ENCODE peak calls at places on chromosome 13, in seven cellular contexts. D is CD8-positive, alpha-beta memory T cell; T is K562; W is effector memory CD4-positive, alpha-beta T cell; E is ascending aorta; H is GM12878; R is left ventricle myocardium inferior. Z is an unnamed sample.
A peak's percentile ranks its signal among the peaks of the same experiment; 100 is the strongest.

GRCh38 chr13:87274209-87274819 is 396.9 kb upstream of the SLITRK5 start:
- DNase-seq in D (peak; percentile 7), R (no peak), E (no peak), W (no peak), H (no peak), T (no peak), Z (no peak)

GRCh38 chr13:25217023-25217909 is 45.2 kb upstream of the AMER2 start:
- DNase-seq in H (no peak), T (no peak), D (no peak), R (no peak), W (no peak), E (no peak), Z (peak; percentile 38)

GRCh38 chr13:33355470-33355869 is 69.9 kb upstream of the STARD13 start:
- DNase-seq in E (no peak), T (no peak), H (no peak), R (no peak), D (no peak), W (no peak), Z (no peak)

GRCh38 chr13:95246292-95247082 is 54.8 kb downstream of the ABCC4 start:
- DNase-seq in R (no peak), T (no peak), D (no peak), E (no peak), H (no peak), W (no peak), Z (no peak)

GRCh38 chr13:114049026-114049425 is 75.2 kb upstream of the C13orf46 start:
- DNase-seq in D (no peak), R (no peak), W (peak; percentile 12), H (no peak), E (no peak), T (no peak), Z (no peak)

GRCh38 chr13:41182231-41182630 is 12.1 kb downstream of the KBTBD7 start:
- DNase-seq in H (no peak), D (no peak), T (no peak), R (no peak), E (no peak), W (no peak), Z (no peak)

GRCh38 chr13:49683489-49683888 is 7.8 kb downstream of the EBPL start:
- DNase-seq in W (no peak), T (no peak), D (no peak), E (no peak), H (no peak), R (no peak), Z (no peak)

GRCh38 chr13:54607421-54607820 is 1578.8 kb downstream of the OLFM4 start:
- DNase-seq in D (no peak), T (no peak), E (no peak), W (no peak), H (no peak), R (no peak), Z (no peak)

GRCh38 chr13:48709213-48709612 is 55.5 kb downstream of the CYSLTR2 start:
- DNase-seq in E (no peak), D (no peak), R (no peak), H (no peak), W (no peak), T (no peak), Z (no peak)

GRCh38 chr13:33723365-33723764 is 94.6 kb upstream of the RFC3 start:
- DNase-seq in H (no peak), E (no peak), R (no peak), T (no peak), D (no peak), W (no peak), Z (no peak)

GRCh38 chr13:25871389-25872125 is 180.3 kb downstream of the SHISA2 start:
- DNase-seq in E (no peak), W (no peak), D (no peak), R (no peak), T (no peak), H (no peak), Z (no peak)

GRCh38 chr13:64819081-64819480 is 2411.1 kb downstream of the PCDH9 start:
- DNase-seq in T (no peak), D (no peak), W (no peak), R (no peak), E (no peak), H (no peak), Z (no peak)

GRCh38 chr13:77478645-77478997 is 56.9 kb upstream of the SCEL start:
- DNase-seq in R (no peak), W (no peak), E (no peak), T (no peak), H (no peak), D (no peak), Z (no peak)

GRCh38 chr13:110551284-110551683 is 10.2 kb downstream of the RAB20 start:
- DNase-seq in W (no peak), R (no peak), H (no peak), D (no peak), T (no peak), E (no peak), Z (no peak)
- H3K27ac ChIP-seq in W (no peak overlapping the region), R (peak overlapping the region; percentile 42), H (no peak overlapping the region), D (no peak overlapping the region), T (no peak overlapping the region), E (peak overlapping the region; percentile 28), Z (no peak overlapping the region)

GRCh38 chr13:29589234-29589633 is 6.3 kb downstream of the SLC7A1 start:
- DNase-seq in H (no peak), T (no peak), D (no peak), E (no peak), R (no peak), W (no peak), Z (peak; percentile 33)
- H3K36me3 ChIP-seq in H (peaks cover 2% of the 10 kb centered on the region), T (peaks cover 29% of the 10 kb centered on the region), D (no peaks in the 10 kb centered on the region), E (no peaks in the 10 kb centered on the region), R (no peaks in the 10 kb centered on the region), W (no peaks in the 10 kb centered on the region), Z (peaks cover 9% of the 10 kb centered on the region)

GRCh38 chr13:73321039-73321438 is 262.2 kb downstream of the KLF5 start:
- DNase-seq in R (no peak), E (no peak), H (no peak), D (no peak), T (no peak), W (no peak), Z (no peak)
- H3K4me3 ChIP-seq in R (no peak overlapping the region), E (no peak overlapping the region), H (no peak overlapping the region), D (no peak overlapping the region), T (no peak overlapping the region), W (no peak overlapping the region), Z (no peak overlapping the region)

DNA sequence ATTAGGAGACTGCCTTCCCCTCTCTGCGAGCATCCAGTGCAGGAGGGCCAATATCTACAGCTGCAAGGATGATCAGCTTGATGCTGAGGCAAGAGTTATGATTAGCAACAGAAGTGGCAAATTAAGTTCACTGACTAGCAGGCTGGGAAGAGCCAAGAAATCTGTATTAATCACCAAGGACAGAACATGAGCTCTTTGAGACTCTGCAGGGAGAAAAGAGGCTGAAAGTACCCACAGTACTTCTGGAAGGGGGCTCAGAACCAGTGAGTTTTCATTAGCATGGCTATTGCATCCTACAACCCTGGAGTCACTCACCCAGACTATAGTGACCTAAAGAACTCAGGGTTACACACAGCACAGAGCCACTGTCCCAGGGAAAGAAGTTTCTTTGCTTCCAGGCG is 25.9 kb upstream of the MEDAG start:
- DNase-seq in D (no peak), E (no peak), H (no peak), R (no peak), T (no peak), W (no peak), Z (peak; percentile 16)
- H3K27ac ChIP-seq in D (no peak overlapping the region), E (peak overlapping the region; percentile 96), H (no peak overlapping the region), R (peak overlapping the region; percentile 63), T (no peak overlapping the region), W (no peak overlapping the region), Z (peak overlapping the region; percentile 81)

GRCh38 chr13:50810468-50810867 is 33.0 kb downstream of the DLEU7 start:
- DNase-seq in T (no peak), E (no peak), H (no peak), W (no peak), D (no peak), R (no peak), Z (no peak)

GRCh38 chr13:50805805-50806204 is 37.7 kb downstream of the DLEU7 start:
- DNase-seq in D (no peak), H (no peak), W (no peak), E (no peak), R (no peak), T (no peak), Z (no peak)

GRCh38 chr13:50812242-50812641 is 31.2 kb downstream of the DLEU7 start:
- DNase-seq in W (no peak), T (no peak), R (no peak), E (no peak), H (no peak), D (no peak), Z (no peak)

GRCh38 chr13:50809133-50810090 is 34.1 kb downstream of the DLEU7 start:
- DNase-seq in E (no peak), R (no peak), W (no peak), T (no peak), D (no peak), H (no peak), Z (no peak)

DNA sequence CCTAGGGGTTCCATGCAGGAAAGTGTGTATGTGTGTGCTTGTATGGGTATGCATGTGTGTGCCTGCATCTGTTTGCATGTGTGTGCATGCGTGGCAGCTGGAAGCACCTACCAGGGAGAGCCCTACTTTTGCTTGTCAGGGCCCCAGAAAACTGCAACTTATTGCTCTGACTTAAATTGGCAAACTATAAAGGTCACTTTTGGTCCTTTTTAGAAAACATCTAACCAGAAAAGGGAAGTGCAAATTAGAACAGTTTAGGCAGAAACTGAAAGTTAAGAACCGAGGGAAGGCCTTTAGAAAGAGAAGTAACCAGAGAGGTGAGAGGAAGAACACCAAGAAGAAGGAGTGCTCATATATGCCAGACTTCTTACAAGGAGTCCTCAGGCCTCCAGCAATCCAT is 32.5 kb downstream of the DLEU7 start:
- DNase-seq in W (no peak), T (no peak), D (no peak), H (peak; percentile 76), R (no peak), E (no peak), Z (no peak)
- H3K36me3 ChIP-seq in W (no peaks in the 10 kb centered on the region), T (no peaks in the 10 kb centered on the region), D (no peaks in the 10 kb centered on the region), H (no peaks in the 10 kb centered on the region), R (no peaks in the 10 kb centered on the region), E (no peaks in the 10 kb centered on the region), Z (no peaks in the 10 kb centered on the region)

GRCh38 chr13:32036762-32037161 is 5.2 kb downstream of the FRY start:
- DNase-seq in E (no peak), W (no peak), D (no peak), T (no peak), R (no peak), H (no peak), Z (no peak)

GRCh38 chr13:32036131-32036695 is 4.6 kb downstream of the FRY start:
- DNase-seq in E (no peak), W (no peak), T (no peak), D (no peak), H (no peak), R (no peak), Z (no peak)

GRCh38 chr13:32033744-32034143 is 2.2 kb downstream of the FRY start:
- DNase-seq in D (no peak), H (no peak), T (no peak), W (no peak), R (no peak), E (no peak), Z (no peak)

GRCh38 chr13:32037471-32037870 is 5.9 kb downstream of the FRY start:
- DNase-seq in T (no peak), H (no peak), R (no peak), D (no peak), W (no peak), E (no peak), Z (no peak)

DNA sequence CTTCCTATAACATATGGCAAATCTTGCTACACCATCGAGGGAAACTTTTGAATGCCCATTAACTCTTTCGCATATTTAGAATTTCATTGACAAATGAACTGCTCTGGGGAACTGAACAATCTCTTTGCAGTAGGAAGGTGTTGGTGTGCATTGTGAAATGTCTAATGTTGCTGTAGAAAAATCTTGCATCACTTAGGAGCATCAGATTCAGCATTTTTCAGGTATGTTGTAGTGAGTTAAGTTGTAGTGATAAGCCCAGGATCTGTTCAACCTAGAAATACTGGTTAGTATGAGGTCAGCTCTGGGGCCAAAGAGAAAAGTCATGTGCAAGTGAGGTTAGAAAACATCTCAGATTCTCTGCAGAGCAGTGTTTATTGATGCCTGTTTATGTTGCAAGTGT is 4.1 kb downstream of the FRY start:
- DNase-seq in H (no peak), E (no peak), T (no peak), D (no peak), W (no peak), R (no peak), Z (no peak)
- H3K4me3 ChIP-seq in H (no peak overlapping the region), E (peak overlapping the region; percentile 38), T (no peak overlapping the region), D (no peak overlapping the region), W (no peak overlapping the region), R (no peak overlapping the region), Z (no peak overlapping the region)

Z was measured in brain microvascular endothelial cell.